ENCODE peak calls at places on chromosomes 2 and 18, in six cellular contexts. P is activated T-cell treated with anti-CD3 and anti-CD28 coated beads for 24 hours; B is pons; J is stimulated activated CD4-positive, alpha-beta T cell treated with anti-CD3 and anti-CD28 coated beads, Interleukin-15, amount 100 ng/mL, for 24 hours; I is 8988T; V is AG04450. A is an unnamed sample.

GRCh38 chr2:46029332-46029811 is 267.8 kb upstream of the EPAS1 start:
- DNase-seq in I (no peak), V (peak; percentile 66), J (no peak), B (no peak), P (no peak), A (no peak)

GRCh38 chr2:37472959-37473358 is 128.5 kb downstream of the QPCT start:
- DNase-seq in P (no peak), I (no peak), B (no peak), V (no peak), J (no peak), A (no peak)

GRCh38 chr2:187541086-187542085 is 12.8 kb downstream of the TFPI start:
- DNase-seq in J (no peak), V (peak; percentile 49), P (no peak), B (peak; percentile 19), I (no peak), A (no peak)

GRCh38 chr2:111054791-111055627 is 65.7 kb upstream of the BCL2L11 start:
- DNase-seq in I (no peak), B (no peak), V (no peak), J (peak; percentile 79), P (peak; percentile 56), A (peak; percentile 88)

GRCh38 chr2:8288206-8288605 is 393.6 kb upstream of the ID2 start:
- DNase-seq in J (no peak), I (no peak), V (no peak), B (no peak), P (no peak), A (no peak)

GRCh38 chr2:117888897-117889296 is 74.4 kb downstream of the DDX18 start:
- DNase-seq in P (no peak), V (no peak), I (no peak), J (no peak), B (no peak), A (no peak)

GRCh38 chr2:234873828-234874173 is 78.0 kb upstream of the SH3BP4 start:
- DNase-seq in V (no peak), J (no peak), B (no peak), I (no peak), P (no peak), A (no peak)

GRCh38 chr2:24822049-24822706 is 29.0 kb downstream of the CENPO start:
- DNase-seq in I (no peak), P (no peak), V (no peak), B (no peak), J (no peak), A (no peak)

GRCh38 chr18:27661320-27662049 is 476.4 kb upstream of the CHST9 start:
- DNase-seq in J (no peak), V (no peak), I (no peak), P (no peak), B (peak; percentile 84), A (no peak)

GRCh38 chr18:45255142-45255890 is 360.0 kb upstream of the SLC14A2 start:
- DNase-seq in P (no peak), V (peak; percentile 88), J (no peak), B (no peak), I (no peak), A (no peak)

GRCh38 chr2:36439084-36439483 is 83.5 kb downstream of the CRIM1 start:
- DNase-seq in I (no peak), P (no peak), J (no peak), B (no peak), V (no peak), A (no peak)

GRCh38 chr18:13219012-13219396 is 444 bp downstream of the LDLRAD4 start:
- DNase-seq in I (no peak), V (no peak), B (no peak), P (no peak), J (no peak), A (no peak)

GRCh38 chr2:12226653-12227052 is 480.2 kb downstream of the LPIN1 start:
- DNase-seq in V (no peak), I (no peak), P (no peak), J (no peak), B (no peak), A (no peak)

GRCh38 chr18:22731398-22731797 is 201.7 kb upstream of the RBBP8 start:
- DNase-seq in V (no peak), P (no peak), I (no peak), J (no peak), B (no peak), A (no peak)

GRCh38 chr18:43789234-43790000 is 512.1 kb upstream of the SYT4 start:
- DNase-seq in J (no peak), V (no peak), B (peak; percentile 38), P (no peak), I (no peak), A (no peak)

GRCh38 chr2:71865391-71865965 is 282.2 kb downstream of the CYP26B1 start:
- DNase-seq in V (no peak), I (no peak), P (no peak), J (no peak), B (no peak), A (no peak)

GRCh38 chr2:221958224-221958623 is 340.6 kb downstream of the PAX3 start:
- DNase-seq in V (no peak), B (no peak), J (no peak), I (no peak), P (no peak), A (no peak)

GRCh38 chr18:50127516-50128229 is 67.3 kb downstream of the MYO5B start:
- DNase-seq in P (no peak), B (no peak), I (no peak), J (no peak), V (no peak), A (no peak)

GRCh38 chr2:120593921-120594686 is 141.6 kb upstream of the GLI2 start:
- DNase-seq in B (no peak), V (no peak), P (no peak), J (no peak), I (no peak), A (no peak)

GRCh38 chr2:128594953-128595677 is 276.4 kb upstream of the HS6ST1 start:
- DNase-seq in B (no peak), P (no peak), J (no peak), I (no peak), V (no peak), A (no peak)

GRCh38 chr2:8617048-8617447 is 64.8 kb upstream of the ID2 start:
- DNase-seq in J (no peak), I (no peak), B (no peak), V (no peak), P (no peak), A (no peak)

GRCh38 chr2:74168739-74169138 is 9.9 kb downstream of the MOB1A start:
- DNase-seq in B (no peak), J (no peak), V (no peak), P (no peak), I (no peak), A (no peak)

GRCh38 chr2:162327134-162327769 is 8.8 kb upstream of the IFIH1 start:
- DNase-seq in J (peak; percentile 35), P (no peak), V (no peak), I (no peak), B (no peak), A (no peak)

GRCh38 chr2:207960090-207960489 is 65.2 kb downstream of the PLEKHM3 start:
- DNase-seq in I (no peak), B (no peak), P (no peak), V (no peak), J (no peak), A (no peak)

GRCh38 chr2:104286806-104287205 is 567.1 kb upstream of the POU3F3 start:
- DNase-seq in J (no peak), P (no peak), I (no peak), V (no peak), B (peak; percentile 1), A (no peak)

GRCh38 chr2:25838152-25838756 is 40.0 kb downstream of the ASXL2 start:
- DNase-seq in V (no peak), P (no peak), J (no peak), B (no peak), I (no peak), A (no peak)